ENCODE peak calls at places on chromosomes 2 and 18, in seven cellular contexts. H, W, M, B, Z, N and R are unnamed samples.

GRCh38 chr18:58218111-58218510 is 174.1 kb downstream of the NEDD4L start:
- DNase-seq in B (no peak), N (no peak), W (no peak), H (no peak), M (peak), Z (no peak), R (no peak)

GRCh38 chr2:187102381-187102780 is 253.4 kb upstream of the ZSWIM2 start:
- DNase-seq in M (no peak), B (no peak), H (no peak), N (no peak), Z (no peak), W (no peak), R (no peak)

GRCh38 chr2:217147751-217148318 is 288.0 kb upstream of the TNP1 start:
- DNase-seq in H (no peak), M (no peak), B (no peak), W (no peak), N (no peak), Z (no peak), R (no peak)

GRCh38 chr18:78819926-78820834 is 159.4 kb upstream of the SALL3 start:
- DNase-seq in M (no peak), H (no peak), B (no peak), N (no peak), Z (no peak), W (no peak), R (no peak)

GRCh38 chr18:46832856-46833255 is 76.0 kb upstream of the ST8SIA5 start:
- DNase-seq in M (no peak), N (no peak), W (no peak), Z (no peak), B (no peak), H (no peak), R (no peak)

GRCh38 chr2:100303744-100304143 is 18.6 kb downstream of the LONRF2 start:
- DNase-seq in M (no peak), N (no peak), W (no peak), Z (no peak), B (no peak), H (no peak), R (no peak)

GRCh38 chr2:213490087-213490486 is 205.8 kb downstream of the SPAG16 start:
- DNase-seq in N (no peak), B (no peak), M (no peak), Z (no peak), W (no peak), H (no peak), R (no peak)

GRCh38 chr18:13465476-13465875 is 246.9 kb downstream of the LDLRAD4 start:
- DNase-seq in B (no peak), N (no peak), Z (no peak), M (no peak), W (no peak), H (no peak), R (no peak)

GRCh38 chr2:240358821-240359342 is 76.6 kb upstream of the GPC1 start:
- DNase-seq in Z (no peak), M (no peak), B (no peak), W (no peak), N (no peak), H (no peak), R (no peak)

GRCh38 chr2:55087501-55087900 is 37.2 kb upstream of the RTN4 start:
- DNase-seq in N (no peak), H (no peak), W (no peak), M (peak), Z (no peak), B (no peak), R (no peak)

GRCh38 chr2:171553858-171554257 is 31.6 kb downstream of the CYBRD1 start:
- DNase-seq in B (no peak), N (no peak), W (peak), H (no peak), Z (no peak), M (no peak), R (no peak)

GRCh38 chr2:177396630-177397460 is 4.3 kb downstream of the AGPS start:
- DNase-seq in H (no peak), M (peak), N (no peak), Z (no peak), W (no peak), B (no peak), R (no peak)

GRCh38 chr2:224807153-224807964 is 91.2 kb upstream of the CCDC195 start:
- DNase-seq in B (no peak), H (no peak), N (no peak), M (no peak), W (no peak), Z (no peak), R (no peak)

GRCh38 chr18:41135146-41135545 is 819.9 kb upstream of the PIK3C3 start:
- DNase-seq in W (no peak), B (no peak), N (no peak), H (no peak), M (no peak), Z (no peak), R (no peak)

GRCh38 chr2:100967716-100968115 is 34.4 kb upstream of the RPL31 start:
- DNase-seq in Z (no peak), N (no peak), B (no peak), M (no peak), W (no peak), H (no peak), R (no peak)

GRCh38 chr18:8045160-8045885 is 478.2 kb downstream of the PTPRM start:
- DNase-seq in B (no peak), M (peak), Z (no peak), W (no peak), H (no peak), N (no peak), R (no peak)

GRCh38 chr2:33598472-33599174 is 476 bp downstream of the FAM98A start:
- DNase-seq in W (peak), B (peak), M (peak), H (peak), Z (no peak), N (no peak), R (peak)

GRCh38 chr2:229857634-229858033 is 64.2 kb downstream of the TRIP12 start:
- DNase-seq in Z (no peak), M (no peak), H (no peak), B (no peak), N (no peak), W (no peak), R (no peak)

GRCh38 chr2:175025946-175026345 is 20.8 kb upstream of the CHN1 start:
- DNase-seq in W (no peak), B (no peak), Z (no peak), N (no peak), M (no peak), H (no peak), R (no peak)

GRCh38 chr2:129936334-129936934 is 43.0 kb upstream of the RAB6C start:
- DNase-seq in B (peak), Z (peak), N (no peak), M (no peak), W (no peak), H (peak), R (no peak)

GRCh38 chr2:240953426-240954425 is 44.7 kb upstream of the SNED1 start:
- DNase-seq in M (no peak), Z (no peak), N (no peak), B (no peak), H (no peak), W (no peak), R (no peak)

GRCh38 chr18:79560861-79561210 is 118.8 kb upstream of the CTDP1 start:
- DNase-seq in W (no peak), B (no peak), M (no peak), N (no peak), H (no peak), Z (no peak), R (no peak)

GRCh38 chr2:21599417-21599816 is 475.6 kb downstream of the TDRD15 start:
- DNase-seq in M (no peak), B (no peak), N (no peak), Z (no peak), H (no peak), W (no peak), R (no peak)

GRCh38 chr18:527136-527535 is 26.6 kb upstream of the COLEC12 start:
- DNase-seq in N (no peak), M (no peak), W (no peak), B (no peak), Z (no peak), H (no peak), R (no peak)

GRCh38 chr18:35778850-35779634 is 193.4 kb upstream of the RMP24 start:
- DNase-seq in M (no peak), B (no peak), N (no peak), Z (no peak), H (no peak), W (no peak), R (no peak)

GRCh38 chr2:113010088-113010487 is 4.8 kb downstream of the IL36A start:
- DNase-seq in M (peak), Z (no peak), B (no peak), W (no peak), H (no peak), N (no peak), R (no peak)

GRCh38 chr18:48539406-48540328 is 836 bp downstream of the CTIF start:
- DNase-seq in M (peak), H (peak), W (peak), N (no peak), Z (peak), B (peak), R (no peak)

GRCh38 chr2:100271210-100271609 is 51.1 kb downstream of the LONRF2 start:
- DNase-seq in N (no peak), H (no peak), Z (no peak), W (no peak), M (no peak), B (no peak), R (no peak)

GRCh38 chr2:58521803-58522602 is 280.9 kb upstream of the FANCL start:
- DNase-seq in Z (no peak), W (no peak), N (no peak), H (no peak), B (no peak), M (peak), R (no peak)

GRCh38 chr2:8044046-8044594 is 637.7 kb upstream of the ID2 start:
- DNase-seq in N (no peak), H (no peak), B (no peak), M (no peak), Z (no peak), W (no peak), R (no peak)

GRCh38 chr2:177031435-177032222 is 181.0 kb upstream of the HNRNPA3 start:
- DNase-seq in B (no peak), N (no peak), W (no peak), M (no peak), Z (no peak), H (no peak), R (no peak)